ENCODE peak calls at places on chromosomes 13 and 19, in six cellular contexts. S, B, K, A, V and Q are unnamed samples.

GRCh38 chr13:97231118-97231831 is 9.1 kb downstream of the MBNL2 start:
- DNase-seq in S (no peak), A (no peak), K (no peak), B (no peak), V (no peak), Q (no peak)

GRCh38 chr19:40254714-40255418 is 28.4 kb upstream of the CCNP start:
- DNase-seq in S (no peak), V (no peak), K (no peak), A (no peak), B (no peak), Q (no peak)

GRCh38 chr13:37700887-37701286 is 102.3 kb upstream of the POSTN start:
- DNase-seq in V (peak; percentile 67), A (no peak), K (no peak), B (no peak), S (no peak), Q (no peak)

GRCh38 chr19:49136771-49137171 is 17.4 kb downstream of the PPFIA3 start:
- DNase-seq in A (no peak), K (no peak), S (no peak), B (no peak), V (peak; percentile 39), Q (peak; percentile 85)

GRCh38 chr19:41541990-41542584 is 33.9 kb upstream of the CEACAM21 start:
- DNase-seq in K (no peak), S (peak; percentile 73), A (peak; percentile 24), V (peak; percentile 49), B (peak; percentile 69), Q (peak; percentile 53)

GRCh38 chr13:47463726-47464125 is 537.3 kb downstream of the SUCLA2 start:
- DNase-seq in K (no peak), S (no peak), V (peak; percentile 49), B (no peak), A (peak; percentile 86), Q (no peak)

GRCh38 chr19:752652-753517 is 2.0 kb downstream of the MISP start:
- DNase-seq in K (no peak), S (no peak), B (peak; percentile 95), A (peak; percentile 78), V (peak; percentile 74), Q (no peak)

GRCh38 chr19:38744906-38745305 is 632 bp upstream of the CAPN12 start:
- DNase-seq in V (no peak), K (no peak), B (no peak), A (no peak), S (no peak), Q (no peak)

GRCh38 chr19:17847538-17848366 is at the start of gene JAK3:
- DNase-seq in K (peak; percentile 78), B (no peak), V (peak; percentile 82), A (no peak), S (peak; percentile 83), Q (peak; percentile 63)

GRCh38 chr13:80824231-80824630 is 483.3 kb upstream of the SPRY2 start:
- DNase-seq in S (no peak), K (no peak), V (peak; percentile 75), B (no peak), A (no peak), Q (peak; percentile 8)

GRCh38 chr19:4684312-4685095 is 14.4 kb upstream of the MYDGF start:
- DNase-seq in S (no peak), B (no peak), V (no peak), K (no peak), A (no peak), Q (no peak)

GRCh38 chr19:11580665-11581418 is 3.4 kb upstream of the ACP5 start:
- DNase-seq in A (peak; percentile 23), V (peak; percentile 28), K (no peak), B (no peak), S (no peak), Q (no peak)

GRCh38 chr13:67392014-67392413 is 161.9 kb upstream of the PCDH9 start:
- DNase-seq in V (no peak), B (no peak), K (no peak), A (no peak), S (no peak), Q (no peak)

GRCh38 chr19:47351545-47351944 is 2.4 kb downstream of the DHX34 start:
- DNase-seq in V (peak; percentile 52), K (no peak), B (peak; percentile 60), A (peak; percentile 43), S (no peak), Q (no peak)

GRCh38 chr13:34430294-34430693 is 511.8 kb upstream of the NBEA start:
- DNase-seq in B (no peak), V (peak; percentile 9), S (no peak), K (no peak), A (peak; percentile 46), Q (no peak)

GRCh38 chr19:54506079-54506478 is 3.4 kb downstream of the LAIR2 start:
- DNase-seq in V (no peak), A (peak; percentile 17), S (no peak), K (no peak), B (no peak), Q (no peak)

GRCh38 chr19:1068111-1069001 is 1.4 kb downstream of the ARHGAP45 start:
- DNase-seq in K (no peak), V (no peak), S (no peak), B (no peak), A (no peak), Q (peak; percentile 45)

GRCh38 chr13:26074706-26075105 is 22.9 kb upstream of the SHISA2 start:
- DNase-seq in A (peak; percentile 72), V (peak; percentile 33), S (no peak), B (no peak), K (no peak), Q (no peak)

GRCh38 chr13:99382428-99383133 is 75.4 kb upstream of the GPR183 start:
- DNase-seq in V (no peak), B (no peak), S (no peak), K (no peak), A (no peak), Q (no peak)

GRCh38 chr19:6464070-6464873 is at the start of gene CRB3:
- DNase-seq in K (no peak), V (no peak), B (peak; percentile 40), A (no peak), S (peak; percentile 11), Q (no peak)

GRCh38 chr13:44865722-44866484 is 123.4 kb downstream of the NUFIP1 start:
- DNase-seq in S (no peak), B (no peak), K (no peak), A (no peak), V (no peak), Q (no peak)

GRCh38 chr13:36096411-36097184 is 34.6 kb downstream of the DCLK1 start:
- DNase-seq in V (peak; percentile 68), K (no peak), S (no peak), B (no peak), A (no peak), Q (no peak)

GRCh38 chr19:13764821-13765394 is 586 bp downstream of the MRI1 start:
- DNase-seq in B (no peak), V (peak; percentile 16), A (peak; percentile 29), S (peak; percentile 40), K (no peak), Q (no peak)

GRCh38 chr19:40799558-40800338 is 757 bp downstream of the EGLN2 start:
- DNase-seq in B (no peak), S (no peak), K (no peak), V (peak; percentile 53), A (peak; percentile 29), Q (peak; percentile 75)

GRCh38 chr13:23672616-23673015 is 102.4 kb downstream of the TNFRSF19 start:
- DNase-seq in S (no peak), V (peak; percentile 57), A (no peak), K (no peak), B (no peak), Q (no peak)

GRCh38 chr19:42129399-42130253 is 2.6 kb downstream of the POU2F2 start:
- DNase-seq in V (peak; percentile 45), B (no peak), K (peak; percentile 66), A (no peak), S (no peak), Q (peak; percentile 34)

GRCh38 chr13:20505405-20506366 is 20.0 kb downstream of the CRYL1 start:
- DNase-seq in B (no peak), K (no peak), V (no peak), A (no peak), S (no peak), Q (no peak)